ENCODE peak calls at places on chromosomes 6 and 20, in six cellular contexts. One of them, this sample, is unnamed.
A peak's percentile ranks its signal among the peaks of the same experiment; 100 is the strongest.

GRCh38 chr20:57033994-57034393 is 232.4 kb downstream of the BMP7 start:
- DNase-seq in uterus: no peak
- DNase-seq in nucleus accumbens: no peak
- DNase-seq in H7: no peak
- DNase-seq in GM23338: no peak
- DNase-seq in activated naive CD4-positive, alpha-beta T cell treated with Interleukin-2 at 50 U/mL for 16 hours: no peak
- DNase-seq in this sample: no peak

GRCh38 chr6:36607782-36608386 is 13.7 kb downstream of the SRSF3 start:
- DNase-seq in H7: no peak
- DNase-seq in nucleus accumbens: no peak
- DNase-seq in GM23338: no peak
- DNase-seq in activated naive CD4-positive, alpha-beta T cell treated with Interleukin-2 at 50 U/mL for 16 hours: no peak
- DNase-seq in uterus: no peak
- DNase-seq in this sample: no peak

GRCh38 chr6:35780719-35781118 is at the start of gene CLPSL1:
- DNase-seq in uterus: no peak
- DNase-seq in GM23338: no peak
- DNase-seq in H7: peak; percentile 17
- DNase-seq in nucleus accumbens: no peak
- DNase-seq in activated naive CD4-positive, alpha-beta T cell treated with Interleukin-2 at 50 U/mL for 16 hours: no peak
- DNase-seq in this sample: no peak

GRCh38 chr6:106773482-106773881 is 144.1 kb downstream of the QRSL1 start:
- DNase-seq in nucleus accumbens: no peak
- DNase-seq in activated naive CD4-positive, alpha-beta T cell treated with Interleukin-2 at 50 U/mL for 16 hours: no peak
- DNase-seq in uterus: no peak
- DNase-seq in GM23338: no peak
- DNase-seq in H7: no peak
- DNase-seq in this sample: no peak

GRCh38 chr20:8722277-8722928 is 346.5 kb upstream of the PLCB4 start:
- DNase-seq in nucleus accumbens: no peak
- DNase-seq in GM23338: peak; percentile 80
- DNase-seq in uterus: peak; percentile 20
- DNase-seq in activated naive CD4-positive, alpha-beta T cell treated with Interleukin-2 at 50 U/mL for 16 hours: peak; percentile 5
- DNase-seq in H7: peak; percentile 10
- DNase-seq in this sample: peak; percentile 80

GRCh38 chr6:137734875-137735182 is 132.2 kb upstream of the TNFAIP3 start:
- DNase-seq in GM23338: no peak
- DNase-seq in uterus: no peak
- DNase-seq in activated naive CD4-positive, alpha-beta T cell treated with Interleukin-2 at 50 U/mL for 16 hours: no peak
- DNase-seq in nucleus accumbens: no peak
- DNase-seq in H7: no peak
- DNase-seq in this sample: no peak

GRCh38 chr6:71489736-71490135 is 201.1 kb downstream of the OGFRL1 start:
- DNase-seq in nucleus accumbens: no peak
- DNase-seq in H7: peak; percentile 2
- DNase-seq in GM23338: peak; percentile 15
- DNase-seq in uterus: no peak
- DNase-seq in activated naive CD4-positive, alpha-beta T cell treated with Interleukin-2 at 50 U/mL for 16 hours: no peak
- DNase-seq in this sample: peak; percentile 80

GRCh38 chr20:37207176-37207575 is 27.8 kb upstream of the MROH8 start:
- DNase-seq in H7: no peak
- DNase-seq in activated naive CD4-positive, alpha-beta T cell treated with Interleukin-2 at 50 U/mL for 16 hours: no peak
- DNase-seq in nucleus accumbens: no peak
- DNase-seq in GM23338: no peak
- DNase-seq in uterus: no peak
- DNase-seq in this sample: no peak

GRCh38 chr6:28337103-28337520 is 1.2 kb upstream of the ZSCAN31 start:
- DNase-seq in activated naive CD4-positive, alpha-beta T cell treated with Interleukin-2 at 50 U/mL for 16 hours: no peak
- DNase-seq in H7: no peak
- DNase-seq in uterus: no peak
- DNase-seq in GM23338: no peak
- DNase-seq in nucleus accumbens: no peak
- DNase-seq in this sample: no peak

GRCh38 chr6:106250997-106251396 is 74.6 kb downstream of the ATG5 start:
- DNase-seq in GM23338: peak; percentile 26
- DNase-seq in H7: no peak
- DNase-seq in nucleus accumbens: no peak
- DNase-seq in uterus: no peak
- DNase-seq in activated naive CD4-positive, alpha-beta T cell treated with Interleukin-2 at 50 U/mL for 16 hours: no peak
- DNase-seq in this sample: no peak

GRCh38 chr6:153994811-153995210 is 44.2 kb upstream of the OPRM1 start:
- DNase-seq in H7: no peak
- DNase-seq in uterus: no peak
- DNase-seq in activated naive CD4-positive, alpha-beta T cell treated with Interleukin-2 at 50 U/mL for 16 hours: no peak
- DNase-seq in nucleus accumbens: no peak
- DNase-seq in GM23338: no peak
- DNase-seq in this sample: no peak

GRCh38 chr6:46246081-46246480 is 75.3 kb upstream of the ENPP5 start:
- DNase-seq in H7: no peak
- DNase-seq in GM23338: no peak
- DNase-seq in nucleus accumbens: no peak
- DNase-seq in uterus: no peak
- DNase-seq in activated naive CD4-positive, alpha-beta T cell treated with Interleukin-2 at 50 U/mL for 16 hours: no peak
- DNase-seq in this sample: no peak

GRCh38 chr6:130070747-130071146 is 52.4 kb downstream of the L3MBTL3 start:
- DNase-seq in H7: no peak
- DNase-seq in activated naive CD4-positive, alpha-beta T cell treated with Interleukin-2 at 50 U/mL for 16 hours: no peak
- DNase-seq in GM23338: no peak
- DNase-seq in uterus: no peak
- DNase-seq in nucleus accumbens: no peak
- DNase-seq in this sample: no peak

GRCh38 chr20:8078528-8078914 is 53.5 kb upstream of the PLCB1 start:
- DNase-seq in GM23338: no peak
- DNase-seq in activated naive CD4-positive, alpha-beta T cell treated with Interleukin-2 at 50 U/mL for 16 hours: no peak
- DNase-seq in uterus: no peak
- DNase-seq in H7: no peak
- DNase-seq in nucleus accumbens: no peak
- DNase-seq in this sample: peak; percentile 33

GRCh38 chr6:128302942-128303341 is 217.5 kb downstream of the PTPRK start:
- DNase-seq in H7: no peak
- DNase-seq in activated naive CD4-positive, alpha-beta T cell treated with Interleukin-2 at 50 U/mL for 16 hours: no peak
- DNase-seq in nucleus accumbens: no peak
- DNase-seq in uterus: no peak
- DNase-seq in GM23338: no peak
- DNase-seq in this sample: no peak

GRCh38 chr20:49549806-49550551 is 18.0 kb downstream of the PTGIS start:
- DNase-seq in H7: no peak
- DNase-seq in activated naive CD4-positive, alpha-beta T cell treated with Interleukin-2 at 50 U/mL for 16 hours: no peak
- DNase-seq in nucleus accumbens: no peak
- DNase-seq in GM23338: no peak
- DNase-seq in uterus: no peak
- DNase-seq in this sample: no peak

GRCh38 chr20:37758332-37758731 is 64.5 kb downstream of the CTNNBL1 start:
- DNase-seq in nucleus accumbens: no peak
- DNase-seq in uterus: no peak
- DNase-seq in H7: peak; percentile 53
- DNase-seq in activated naive CD4-positive, alpha-beta T cell treated with Interleukin-2 at 50 U/mL for 16 hours: no peak
- DNase-seq in GM23338: peak; percentile 84
- DNase-seq in this sample: no peak

GRCh38 chr20:651713-652610 is 1.0 kb downstream of the SRXN1 start:
- DNase-seq in uterus: no peak
- DNase-seq in H7: peak; percentile 55
- DNase-seq in activated naive CD4-positive, alpha-beta T cell treated with Interleukin-2 at 50 U/mL for 16 hours: peak; percentile 17
- DNase-seq in nucleus accumbens: no peak
- DNase-seq in GM23338: no peak
- DNase-seq in this sample: no peak

GRCh38 chr6:136315594-136315993 is 25.9 kb upstream of the BCLAF1 start:
- DNase-seq in activated naive CD4-positive, alpha-beta T cell treated with Interleukin-2 at 50 U/mL for 16 hours: no peak
- DNase-seq in nucleus accumbens: no peak
- DNase-seq in uterus: no peak
- DNase-seq in GM23338: no peak
- DNase-seq in H7: no peak
- DNase-seq in this sample: no peak

GRCh38 chr6:143746202-143747119 is 68.7 kb downstream of the PHACTR2 start:
- DNase-seq in uterus: no peak
- DNase-seq in GM23338: peak; percentile 86
- DNase-seq in activated naive CD4-positive, alpha-beta T cell treated with Interleukin-2 at 50 U/mL for 16 hours: no peak
- DNase-seq in H7: peak; percentile 39
- DNase-seq in nucleus accumbens: no peak
- DNase-seq in this sample: no peak

GRCh38 chr20:11529046-11529445 is 388.6 kb upstream of the BTBD3 start:
- DNase-seq in uterus: no peak
- DNase-seq in activated naive CD4-positive, alpha-beta T cell treated with Interleukin-2 at 50 U/mL for 16 hours: no peak
- DNase-seq in nucleus accumbens: no peak
- DNase-seq in GM23338: no peak
- DNase-seq in H7: no peak
- DNase-seq in this sample: no peak

GRCh38 chr6:137560184-137560563 is 66.0 kb upstream of the OLIG3 start:
- DNase-seq in H7: no peak
- DNase-seq in uterus: no peak
- DNase-seq in activated naive CD4-positive, alpha-beta T cell treated with Interleukin-2 at 50 U/mL for 16 hours: no peak
- DNase-seq in GM23338: no peak
- DNase-seq in nucleus accumbens: no peak
- DNase-seq in this sample: no peak

GRCh38 chr6:82681119-82681714 is 317.6 kb downstream of the TPBG start:
- DNase-seq in uterus: no peak
- DNase-seq in activated naive CD4-positive, alpha-beta T cell treated with Interleukin-2 at 50 U/mL for 16 hours: no peak
- DNase-seq in GM23338: no peak
- DNase-seq in H7: no peak
- DNase-seq in nucleus accumbens: no peak
- DNase-seq in this sample: no peak

This sample was measured in dermis microvascular lymphatic vessel endothelial cell.